ENCODE peak calls at places on chromosomes 13 and 19, in four cellular contexts. R is gastrocnemius medialis, S is aorta, T is esophagus squamous epithelium. N is an unnamed sample.
A peak's percentile ranks its signal among the peaks of the same experiment; 100 is the strongest.

GRCh38 chr13:85675508-85675907 is 123.7 kb downstream of the SLITRK6 start:
- DNase-seq in R (no peak), S (no peak), T (no peak), N (no peak)

GRCh38 chr13:100789481-100789880 is 114.9 kb upstream of the TMTC4 start:
- DNase-seq in R (no peak), S (no peak), T (no peak), N (peak; percentile 37)

GRCh38 chr13:50459046-50459445 is 384.4 kb downstream of the DLEU7 start:
- DNase-seq in R (no peak), S (no peak), T (no peak), N (no peak)

GRCh38 chr13:49651775-49652690 is 23.7 kb downstream of the ARL11 start:
- DNase-seq in R (peak; percentile 87), S (no peak), T (no peak), N (no peak)

GRCh38 chr19:15123900-15124299 is 16.7 kb downstream of the SYDE1 start:
- DNase-seq in R (peak; percentile 28), S (no peak), T (no peak), N (peak; percentile 90)

GRCh38 chr19:27793128-27793643 is 1419.8 kb downstream of the UQCRFS1 start:
- DNase-seq in R (peak; percentile 73), S (peak; percentile 79), T (peak; percentile 57), N (peak; percentile 89)

GRCh38 chr19:45824041-45824471 is 8.9 kb upstream of the RSPH6A start:
- DNase-seq in R (no peak), S (no peak), T (no peak), N (no peak)

GRCh38 chr13:21238267-21238666 is 61.8 kb downstream of the MRPL57 start:
- DNase-seq in R (no peak), S (no peak), T (no peak), N (no peak)

GRCh38 chr19:33396701-33397535 is 23.4 kb downstream of the CEBPG start:
- DNase-seq in R (no peak), S (peak; percentile 47), T (no peak), N (no peak)

GRCh38 chr13:91296011-91296410 is 51.5 kb upstream of the MIR17HG start:
- DNase-seq in R (no peak), S (no peak), T (no peak), N (no peak)

GRCh38 chr13:109348514-109349340 is 437.7 kb downstream of the IRS2 start:
- DNase-seq in R (no peak), S (no peak), T (no peak), N (no peak)

GRCh38 chr19:45179063-45179847 is 671 bp downstream of the BLOC1S3 start:
- DNase-seq in R (no peak), S (peak; percentile 65), T (no peak), N (peak; percentile 81)

GRCh38 chr13:60617863-60618733 is 221.1 kb downstream of the TDRD3 start:
- DNase-seq in R (no peak), S (no peak), T (no peak), N (no peak)

GRCh38 chr13:79483302-79483701 is 2.3 kb downstream of the NDFIP2 start:
- DNase-seq in R (no peak), S (no peak), T (no peak), N (no peak)

GRCh38 chr19:39112338-39112890 is 13.2 kb upstream of the PAK4 start:
- DNase-seq in R (no peak), S (no peak), T (no peak), N (no peak)

GRCh38 chr13:40170982-40171381 is 495.5 kb downstream of the FOXO1 start:
- DNase-seq in R (no peak), S (no peak), T (no peak), N (no peak)

GRCh38 chr19:49380391-49380790 is 7.7 kb upstream of the KASH5 start:
- DNase-seq in R (no peak), S (no peak), T (no peak), N (no peak)

GRCh38 chr19:31348416-31349159 is 648 bp downstream of the TSHZ3 start:
- DNase-seq in R (no peak), S (no peak), T (no peak), N (peak; percentile 77)

GRCh38 chr19:1943661-1944087 is 2.7 kb downstream of the CSNK1G2 start:
- DNase-seq in R (no peak), S (no peak), T (no peak), N (no peak)

GRCh38 chr19:33212024-33212772 is 13.5 kb downstream of the SLC7A10 start:
- DNase-seq in R (no peak), S (no peak), T (no peak), N (peak; percentile 42)

GRCh38 chr13:112392719-112393118 is 16.6 kb downstream of the SPACA7 start:
- DNase-seq in R (no peak), S (no peak), T (no peak), N (no peak)

GRCh38 chr13:110340812-110341444 is 33.8 kb downstream of the COL4A2 start:
- DNase-seq in R (peak; percentile 16), S (peak; percentile 94), T (no peak), N (peak; percentile 96)

GRCh38 chr13:60000081-60000480 is 163.6 kb downstream of the DIAPH3 start:
- DNase-seq in R (no peak), S (no peak), T (no peak), N (no peak)

GRCh38 chr13:46778879-46779278 is 18.1 kb downstream of the ESD start:
- DNase-seq in R (no peak), S (no peak), T (no peak), N (no peak)

GRCh38 chr13:84187626-84188025 is 305.4 kb upstream of the SLITRK1 start:
- DNase-seq in R (no peak), S (no peak), T (no peak), N (no peak)

GRCh38 chr13:36887758-36888521 is 32.1 kb downstream of the SMAD9 start:
- DNase-seq in R (no peak), S (no peak), T (no peak), N (no peak)

GRCh38 chr13:37526710-37527446 is 71.7 kb downstream of the POSTN start:
- DNase-seq in R (no peak), S (no peak), T (no peak), N (no peak)

GRCh38 chr13:110237895-110238294 is 69.1 kb downstream of the COL4A1 start:
- DNase-seq in R (no peak), S (no peak), T (no peak), N (no peak)

GRCh38 chr19:7738023-7738422 is 6.1 kb upstream of the CLEC4G start:
- DNase-seq in R (no peak), S (no peak), T (no peak), N (no peak)

GRCh38 chr13:93398167-93398566 is 171.6 kb downstream of the GPC6 start:
- DNase-seq in R (no peak), S (no peak), T (no peak), N (no peak)

GRCh38 chr13:40969169-40969901 is 49.8 kb downstream of the ELF1 start:
- DNase-seq in R (no peak), S (no peak), T (no peak), N (no peak)

GRCh38 chr13:45042539-45042938 is 53.2 kb downstream of the GPALPP1 start:
- DNase-seq in R (no peak), S (no peak), T (no peak), N (no peak)

DNA sequence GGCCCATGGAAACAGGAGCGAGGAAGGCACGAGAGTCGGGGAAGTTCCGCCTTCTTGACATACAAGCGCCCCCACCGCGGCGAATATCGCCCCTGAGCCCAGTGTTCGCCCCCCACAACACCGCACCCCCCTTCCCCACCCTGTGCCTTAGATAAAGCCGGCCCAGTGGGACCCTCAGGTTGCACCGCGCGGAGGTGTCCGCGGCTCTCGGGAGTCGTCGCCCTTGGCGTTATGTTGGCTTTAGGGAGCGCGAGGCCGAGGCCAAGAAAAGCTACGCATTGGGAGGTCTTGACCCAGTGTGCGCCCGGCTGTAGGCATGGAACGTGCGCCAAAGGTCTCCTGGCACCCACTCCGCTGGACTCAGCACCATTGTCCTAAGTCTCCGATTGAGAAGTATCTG is 603 bp upstream of the ZNF132 start:
- DNase-seq in R (no peak), S (no peak), T (no peak), N (no peak)
- H3K27ac ChIP-seq in R (peak overlapping the region; percentile 70), S (no peak overlapping the region), T (peak overlapping the region; percentile 76), N (peak overlapping the region; percentile 77)

DNA sequence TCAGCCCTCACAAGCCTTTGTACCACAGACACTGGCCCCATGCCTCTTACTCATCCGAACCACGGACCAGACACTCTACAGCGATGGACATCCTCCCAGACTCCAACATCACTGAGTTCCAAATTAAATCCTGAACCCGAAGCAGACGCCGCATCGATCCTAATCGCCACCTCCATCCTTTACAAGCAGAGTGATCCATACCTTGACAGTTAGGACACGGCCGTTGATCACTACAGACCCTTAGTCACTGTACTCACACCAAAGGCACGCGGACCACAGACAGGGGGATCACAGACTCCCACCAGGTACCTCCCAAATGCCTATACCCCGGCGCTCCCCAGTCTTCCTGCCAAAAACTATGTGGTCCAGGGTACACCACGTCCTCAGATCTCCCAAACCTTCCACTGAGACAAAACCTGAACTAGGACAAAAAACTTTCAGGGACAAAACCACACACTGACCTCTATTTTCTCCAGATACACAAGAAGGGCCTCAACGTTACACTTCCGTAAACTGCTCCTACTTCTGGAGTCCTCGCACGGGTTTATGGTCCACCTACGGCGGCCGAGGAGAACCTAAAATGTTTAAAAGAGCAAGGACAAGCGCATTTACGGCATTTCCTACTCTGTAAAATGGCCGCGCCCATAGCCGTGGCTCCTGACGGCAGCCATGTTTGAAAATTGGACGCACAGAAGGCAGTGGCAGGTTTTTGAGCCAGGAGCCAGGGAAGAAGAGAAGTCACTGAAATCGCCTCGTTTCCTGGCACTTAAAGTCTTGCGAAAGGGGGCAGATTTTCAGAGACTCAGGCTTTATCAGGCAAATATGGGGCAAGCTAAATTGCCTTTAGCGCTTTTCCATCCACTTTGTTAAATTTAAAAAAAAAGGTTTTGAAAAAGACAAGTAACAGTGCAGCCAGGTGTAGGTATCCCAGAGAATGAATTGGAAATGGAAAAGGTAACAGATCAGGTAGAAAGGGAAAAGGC is at the start of gene ZNF350:
- DNase-seq in R (peak; percentile 87), S (peak; percentile 94), T (peak; percentile 72), N (peak; percentile 93)
- H3K27ac ChIP-seq in R (peak within 1 kb of the TSS; percentile 77), S (no peak within 1 kb of the TSS), T (peak within 1 kb of the TSS; percentile 88), N (peak within 1 kb of the TSS; percentile 82)

DNA sequence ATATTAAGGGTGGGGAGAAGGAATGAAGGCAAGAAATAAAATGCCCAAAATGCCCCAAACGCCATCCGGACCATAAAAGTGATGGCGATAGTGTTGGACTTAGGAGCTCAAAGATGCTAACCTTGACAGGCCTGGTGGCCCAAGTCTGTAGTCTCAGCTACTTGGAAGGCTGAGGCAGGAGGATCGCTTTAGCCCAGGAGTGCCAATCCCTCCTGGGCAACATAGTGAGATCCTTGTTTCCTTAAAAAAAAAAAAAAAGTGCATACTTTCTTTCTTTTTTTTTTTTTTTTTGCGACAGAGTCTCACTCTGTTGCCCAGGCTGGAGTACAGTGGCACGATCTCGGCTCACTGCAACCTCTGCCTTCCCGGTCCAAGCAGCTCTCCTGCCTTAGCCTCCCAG is 32.0 kb upstream of the MRI1 start:
- DNase-seq in R (no peak), S (no peak), T (no peak), N (no peak)
- H3K27ac ChIP-seq in R (no peak overlapping the region), S (no peak overlapping the region), T (peak overlapping the region; percentile 97), N (no peak overlapping the region)

DNA sequence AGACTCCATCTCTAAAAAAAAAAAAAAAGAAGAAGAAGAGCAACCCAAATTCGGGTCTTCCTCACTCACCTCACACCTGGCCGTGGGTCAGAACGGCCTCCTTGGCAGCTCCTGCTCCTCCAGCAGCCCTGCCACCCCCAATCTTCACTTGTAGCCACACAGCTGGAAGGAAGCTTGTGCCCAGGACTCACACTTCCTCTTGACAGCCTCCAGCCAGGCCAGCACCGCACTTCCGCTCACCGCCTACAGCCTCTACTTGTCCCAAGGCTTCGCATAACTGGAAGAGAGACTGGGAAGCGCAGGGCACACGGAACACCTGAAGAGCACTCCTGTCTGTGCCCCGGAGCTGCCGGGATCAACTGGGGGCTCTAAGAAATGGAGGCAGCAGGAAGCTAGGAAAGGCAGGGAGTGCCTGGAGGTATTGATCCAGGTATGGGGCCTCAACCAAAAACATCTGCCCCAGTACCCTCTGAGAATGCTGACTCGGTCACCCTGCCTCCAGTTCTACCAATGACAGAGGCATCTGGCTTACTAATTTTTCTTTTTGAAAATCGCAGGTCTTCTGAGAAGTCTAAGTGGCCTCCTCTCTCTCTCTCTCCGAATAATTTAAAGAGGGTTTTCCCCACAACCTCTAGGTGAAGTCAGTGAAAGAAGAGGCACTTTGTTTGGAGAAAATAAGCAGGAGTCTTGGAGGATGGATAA is 31.1 kb upstream of the ATP12A start:
- DNase-seq in R (no peak), S (no peak), T (no peak), N (no peak)
- H3K27ac ChIP-seq in R (no peak overlapping the region), S (no peak overlapping the region), T (no peak overlapping the region), N (no peak overlapping the region)